ENCODE peak calls at places on chromosome 10, in four cellular contexts. Y is brain microvascular endothelial cell, X is adrenal gland, H is left lung. B is an unnamed sample. For H3K36me3, the result is how much of the 10 kb centered on the place peaks cover.

GRCh38 chr10:17580853-17581252 is 36.3 kb downstream of the HACD1 start:
- DNase-seq in Y (no peak), X (no peak), H (no peak), B (no peak)

GRCh38 chr10:124624456-124624855 is 119.7 kb downstream of the FAM53B start:
- DNase-seq in Y (no peak), X (no peak), H (no peak), B (no peak)

GRCh38 chr10:3978174-3978573 is 193.2 kb upstream of the KLF6 start:
- DNase-seq in Y (peak), X (no peak), H (no peak), B (no peak)

GRCh38 chr10:61902448-61903183 is 1.1 kb downstream of the ARID5B start:
- DNase-seq in Y (peak), X (peak), H (no peak), B (no peak)

GRCh38 chr10:20901110-20901509 is 4.0 kb upstream of the NEBL start:
- DNase-seq in Y (no peak), X (no peak), H (no peak), B (no peak)

GRCh38 chr10:103232772-103233488 is 12.8 kb upstream of the RPEL1 start:
- DNase-seq in Y (peak), X (no peak), H (no peak), B (no peak)

GRCh38 chr10:92590623-92591549 is 2.0 kb upstream of the KIF11 start:
- DNase-seq in Y (peak), X (peak), H (no peak), B (no peak)

GRCh38 chr10:46553238-46554049 is 3.0 kb downstream of the GPRIN2 start:
- DNase-seq in Y (no peak), X (peak), H (no peak), B (no peak)

GRCh38 chr10:71127019-71127534 is 85.3 kb upstream of the UNC5B start:
- DNase-seq in Y (no peak), X (no peak), H (no peak), B (no peak)

GRCh38 chr10:24415455-24416169 is 206.7 kb downstream of the KIAA1217 start:
- DNase-seq in Y (peak), X (peak), H (peak), B (no peak)

GRCh38 chr10:78821052-78821451 is 247.7 kb upstream of the ZMIZ1 start:
- DNase-seq in Y (no peak), X (no peak), H (no peak), B (no peak)

GRCh38 chr10:17730667-17731066 is 21.3 kb upstream of the TMEM236 start:
- DNase-seq in Y (no peak), X (no peak), H (no peak), B (no peak)

GRCh38 chr10:1070939-1071338 is 14.8 kb downstream of the WDR37 start:
- DNase-seq in Y (peak), X (no peak), H (no peak), B (no peak)

GRCh38 chr10:126469692-126470091 is 81.4 kb upstream of the ADAM12 start:
- DNase-seq in Y (no peak), X (no peak), H (no peak), B (no peak)

GRCh38 chr10:102016416-102016815 is 39.6 kb downstream of the ARMH3 start:
- DNase-seq in Y (no peak), X (no peak), H (no peak), B (no peak)

GRCh38 chr10:17428616-17429097 is 25.7 kb downstream of the ST8SIA6 start:
- DNase-seq in Y (no peak), X (no peak), H (no peak), B (no peak)

GRCh38 chr10:104208730-104209129 is 23.4 kb downstream of the CFAP43 start:
- DNase-seq in Y (no peak), X (no peak), H (no peak), B (no peak)

GRCh38 chr10:86813101-86813500 is 56.7 kb downstream of the BMPR1A start:
- DNase-seq in Y (no peak), X (peak), H (no peak), B (no peak)

GRCh38 chr10:44981172-44982113 is 2.8 kb upstream of the DEPP1 start:
- DNase-seq in Y (peak), X (peak), H (no peak), B (peak)

GRCh38 chr10:21530616-21531015 is 3.4 kb upstream of the MLLT10 start:
- DNase-seq in Y (no peak), X (no peak), H (no peak), B (no peak)

GRCh38 chr10:124035928-124036558 is 57.4 kb downstream of the CHST15 start:
- DNase-seq in Y (no peak), X (no peak), H (peak), B (no peak)

GRCh38 chr10:68900427-68901105 is 549 bp upstream of the DDX50 start:
- DNase-seq in Y (peak), X (no peak), H (peak), B (peak)

GRCh38 chr10:120495226-120495625 is 38.2 kb downstream of the PLPP4 start:
- DNase-seq in Y (no peak), X (no peak), H (no peak), B (no peak)

GRCh38 chr10:27446091-27446918 is 57.8 kb upstream of the RAB18 start:
- DNase-seq in Y (peak), X (no peak), H (no peak), B (peak)

GRCh38 chr10:69073731-69074130 is 14.2 kb upstream of the SRGN start:
- DNase-seq in Y (no peak), X (no peak), H (no peak), B (no peak)

GRCh38 chr10:77975086-77975666 is 48.6 kb upstream of the DLG5 start:
- DNase-seq in Y (no peak), X (no peak), H (no peak), B (no peak)

GRCh38 chr10:98267069-98267893 is 713 bp downstream of the LOXL4 start:
- DNase-seq in Y (no peak), X (peak), H (no peak), B (no peak)

GRCh38 chr10:69065406-69066361 is 22.2 kb upstream of the SRGN start:
- DNase-seq in Y (peak), X (no peak), H (no peak), B (no peak)

GRCh38 chr10:68902382-68902781 is 1.3 kb downstream of the DDX50 start:
- DNase-seq in Y (no peak), X (no peak), H (no peak), B (no peak)

GRCh38 chr10:119207713-119208552 is 562 bp downstream of the GRK5 start:
- DNase-seq in Y (peak), X (peak), H (peak), B (no peak)

GRCh38 chr10:97336942-97337719 is 2.6 kb upstream of the FRAT2 start:
- DNase-seq in Y (no peak), X (no peak), H (no peak), B (no peak)

GRCh38 chr10:93440591-93441012 is 41.5 kb downstream of the MYOF start:
- DNase-seq in Y (no peak), X (no peak), H (no peak), B (peak)

GRCh38 chr10:21760332-21760731 is 226.3 kb downstream of the MLLT10 start:
- DNase-seq in Y (no peak), X (no peak), H (no peak), B (no peak)

GRCh38 chr10:72204296-72204695 is 11.5 kb upstream of the ANAPC16 start:
- DNase-seq in Y (peak), X (no peak), H (no peak), B (no peak)
- TF ChIP-seq CTCF in Y (no peak), X (no peak), H (no peak), B (no peak)

GRCh38 chr10:95467162-95467599 is 94.0 kb downstream of the SORBS1 start:
- DNase-seq in Y (no peak), X (no peak), H (no peak), B (no peak)

GRCh38 chr10:95469676-95470075 is 91.5 kb downstream of the SORBS1 start:
- DNase-seq in Y (no peak), X (no peak), H (no peak), B (no peak)

GRCh38 chr10:95466450-95466849 is 94.7 kb downstream of the SORBS1 start:
- DNase-seq in Y (no peak), X (no peak), H (no peak), B (no peak)

GRCh38 chr10:95472304-95473088 is 88.7 kb downstream of the SORBS1 start:
- DNase-seq in Y (no peak), X (no peak), H (no peak), B (no peak)

GRCh38 chr10:95469251-95469650 is 91.9 kb downstream of the SORBS1 start:
- DNase-seq in Y (no peak), X (no peak), H (no peak), B (no peak)
- H3K4me3 ChIP-seq in Y (no peak), X (no peak), H (no peak), B (no peak)

DNA sequence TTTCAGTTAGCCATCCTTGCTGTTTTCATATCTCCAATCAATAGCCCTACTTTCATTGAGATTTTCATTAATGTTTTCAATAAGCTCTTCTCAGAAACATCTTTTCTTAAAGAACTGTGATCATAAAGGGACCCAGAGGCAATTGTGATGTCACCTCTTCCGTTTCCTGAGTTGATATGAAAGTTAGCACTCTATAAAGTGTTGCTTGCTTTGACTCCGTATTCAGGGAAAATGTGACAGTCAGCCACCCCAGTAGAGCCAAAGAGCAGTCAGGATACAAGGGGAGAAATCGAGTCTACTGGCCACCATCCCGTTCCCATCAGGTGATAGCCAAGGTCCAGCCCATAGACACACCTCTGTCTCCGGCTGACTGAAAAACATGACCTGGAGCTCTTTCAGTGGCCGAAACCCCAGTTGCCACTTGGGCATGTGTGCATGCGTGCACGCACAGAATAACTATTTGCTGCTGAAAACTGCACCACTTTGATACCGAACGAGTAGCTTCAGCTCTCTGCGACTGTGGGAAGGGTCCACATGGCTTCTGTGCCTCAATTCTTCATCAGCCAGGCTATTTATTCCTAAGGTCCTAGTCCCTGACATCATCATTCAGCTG is 291.4 kb downstream of the USP6NL start:
- DNase-seq in Y (no peak), X (no peak), H (no peak), B (no peak)
- H3K36me3 ChIP-seq in Y (under half), X (under half), H (half or more), B (under half)

DNA sequence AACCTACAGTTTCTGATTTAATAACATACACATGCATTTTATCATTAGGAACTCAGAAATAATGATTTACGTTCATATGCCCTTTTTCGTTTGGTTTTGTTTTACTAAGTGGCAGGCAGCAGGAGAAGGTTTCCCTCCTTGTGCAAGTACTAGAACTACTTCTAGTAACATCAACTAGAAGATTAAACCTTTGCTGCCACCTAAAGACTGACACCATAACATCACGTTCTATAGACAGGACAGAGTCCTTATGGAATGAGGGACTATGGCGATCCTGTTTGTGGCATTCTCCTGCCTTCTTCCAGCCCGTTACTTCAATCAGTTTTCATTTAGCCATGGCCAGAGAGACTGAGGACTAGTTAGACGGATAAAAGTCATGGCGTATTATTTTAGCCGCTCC is 53.2 kb downstream of the GAD2 start:
- DNase-seq in Y (peak), X (no peak), H (no peak), B (no peak)
- TF ChIP-seq CTCF in Y (no peak), X (no peak), H (no peak), B (no peak)

GRCh38 chr10:11177926-11178453 is 160.3 kb downstream of the CELF2 start:
- DNase-seq in Y (no peak), X (no peak), H (peak), B (no peak)

GRCh38 chr10:11178606-11179221 is 161.0 kb downstream of the CELF2 start:
- DNase-seq in Y (peak), X (no peak), H (peak), B (peak)

GRCh38 chr10:11176746-11177145 is 159.1 kb downstream of the CELF2 start:
- DNase-seq in Y (no peak), X (no peak), H (no peak), B (no peak)

GRCh38 chr10:11173062-11173461 is 155.4 kb downstream of the CELF2 start:
- DNase-seq in Y (no peak), X (no peak), H (no peak), B (no peak)

GRCh38 chr10:11175823-11176243 is 158.2 kb downstream of the CELF2 start:
- DNase-seq in Y (no peak), X (no peak), H (no peak), B (no peak)
- H3K4me3 ChIP-seq in Y (no peak), X (no peak), H (no peak), B (no peak)